ENCODE peak calls at places on chromosomes 16 and 17, in ten cellular contexts. One of them, this sample, is unnamed.

GRCh38 chr16:74463888-74464287 is 42.6 kb upstream of the CLEC18B start:
- DNase-seq in stimulated activated CD4-positive, alpha-beta T cell treated with anti-CD3 and anti-CD28 coated beads, Interleukin-4, amount 100 ng/mL, for 24 hours: no peak
- DNase-seq in NAMALWA: no peak
- DNase-seq in thoracic aorta: no peak
- DNase-seq in Kasumi-1: no peak
- DNase-seq in fibroblast of pulmonary artery: no peak
- DNase-seq in SHP77: no peak
- DNase-seq in NT2/D1: no peak
- DNase-seq in activated T-helper 1 cell treated with anti-CD3 and anti-CD28 coated beads, Interleukin-2, amount 50 U/mL, for 16 hours: no peak
- DNase-seq in tibial artery: no peak
- DNase-seq in this sample: no peak

GRCh38 chr16:80084614-80085013 is 456.2 kb upstream of the DYNLRB2 start:
- DNase-seq in stimulated activated CD4-positive, alpha-beta T cell treated with anti-CD3 and anti-CD28 coated beads, Interleukin-4, amount 100 ng/mL, for 24 hours: peak
- DNase-seq in NAMALWA: no peak
- DNase-seq in thoracic aorta: no peak
- DNase-seq in Kasumi-1: no peak
- DNase-seq in fibroblast of pulmonary artery: peak
- DNase-seq in SHP77: peak
- DNase-seq in NT2/D1: peak
- DNase-seq in activated T-helper 1 cell treated with anti-CD3 and anti-CD28 coated beads, Interleukin-2, amount 50 U/mL, for 16 hours: no peak
- DNase-seq in tibial artery: no peak
- DNase-seq in this sample: peak

GRCh38 chr17:7897090-7897489 is 8.5 kb downstream of the CHD3 start:
- DNase-seq in stimulated activated CD4-positive, alpha-beta T cell treated with anti-CD3 and anti-CD28 coated beads, Interleukin-4, amount 100 ng/mL, for 24 hours: no peak
- DNase-seq in NAMALWA: no peak
- DNase-seq in thoracic aorta: no peak
- DNase-seq in Kasumi-1: no peak
- DNase-seq in fibroblast of pulmonary artery: no peak
- DNase-seq in SHP77: no peak
- DNase-seq in NT2/D1: no peak
- DNase-seq in activated T-helper 1 cell treated with anti-CD3 and anti-CD28 coated beads, Interleukin-2, amount 50 U/mL, for 16 hours: no peak
- DNase-seq in tibial artery: no peak
- DNase-seq in this sample: no peak

GRCh38 chr17:40190197-40191021 is 13.1 kb downstream of the RAPGEFL1 start:
- DNase-seq in stimulated activated CD4-positive, alpha-beta T cell treated with anti-CD3 and anti-CD28 coated beads, Interleukin-4, amount 100 ng/mL, for 24 hours: peak
- DNase-seq in NAMALWA: peak
- DNase-seq in thoracic aorta: no peak
- DNase-seq in Kasumi-1: peak
- DNase-seq in fibroblast of pulmonary artery: no peak
- DNase-seq in SHP77: peak
- DNase-seq in NT2/D1: peak
- DNase-seq in activated T-helper 1 cell treated with anti-CD3 and anti-CD28 coated beads, Interleukin-2, amount 50 U/mL, for 16 hours: no peak
- DNase-seq in tibial artery: no peak
- DNase-seq in this sample: peak

GRCh38 chr17:32519769-32520701 is 33.2 kb downstream of the CDK5R1 start:
- DNase-seq in stimulated activated CD4-positive, alpha-beta T cell treated with anti-CD3 and anti-CD28 coated beads, Interleukin-4, amount 100 ng/mL, for 24 hours: peak
- DNase-seq in NAMALWA: no peak
- DNase-seq in thoracic aorta: no peak
- DNase-seq in Kasumi-1: no peak
- DNase-seq in fibroblast of pulmonary artery: no peak
- DNase-seq in SHP77: no peak
- DNase-seq in NT2/D1: no peak
- DNase-seq in activated T-helper 1 cell treated with anti-CD3 and anti-CD28 coated beads, Interleukin-2, amount 50 U/mL, for 16 hours: no peak
- DNase-seq in tibial artery: peak
- DNase-seq in this sample: peak

GRCh38 chr17:8436169-8436932 is 667 bp downstream of the NDEL1 start:
- DNase-seq in stimulated activated CD4-positive, alpha-beta T cell treated with anti-CD3 and anti-CD28 coated beads, Interleukin-4, amount 100 ng/mL, for 24 hours: peak
- DNase-seq in NAMALWA: peak
- DNase-seq in thoracic aorta: peak
- DNase-seq in Kasumi-1: peak
- DNase-seq in fibroblast of pulmonary artery: peak
- DNase-seq in SHP77: peak
- DNase-seq in NT2/D1: peak
- DNase-seq in activated T-helper 1 cell treated with anti-CD3 and anti-CD28 coated beads, Interleukin-2, amount 50 U/mL, for 16 hours: peak
- DNase-seq in tibial artery: peak
- DNase-seq in this sample: peak

GRCh38 chr17:55275894-55276804 is 11.4 kb downstream of the HLF start:
- DNase-seq in stimulated activated CD4-positive, alpha-beta T cell treated with anti-CD3 and anti-CD28 coated beads, Interleukin-4, amount 100 ng/mL, for 24 hours: no peak
- DNase-seq in NAMALWA: no peak
- DNase-seq in thoracic aorta: peak
- DNase-seq in Kasumi-1: no peak
- DNase-seq in fibroblast of pulmonary artery: no peak
- DNase-seq in SHP77: no peak
- DNase-seq in NT2/D1: no peak
- DNase-seq in activated T-helper 1 cell treated with anti-CD3 and anti-CD28 coated beads, Interleukin-2, amount 50 U/mL, for 16 hours: no peak
- DNase-seq in tibial artery: no peak
- DNase-seq in this sample: no peak

GRCh38 chr17:57577751-57578607 is 167.1 kb downstream of the CCDC182 start:
- DNase-seq in stimulated activated CD4-positive, alpha-beta T cell treated with anti-CD3 and anti-CD28 coated beads, Interleukin-4, amount 100 ng/mL, for 24 hours: no peak
- DNase-seq in NAMALWA: no peak
- DNase-seq in thoracic aorta: no peak
- DNase-seq in Kasumi-1: no peak
- DNase-seq in fibroblast of pulmonary artery: peak
- DNase-seq in SHP77: peak
- DNase-seq in NT2/D1: no peak
- DNase-seq in activated T-helper 1 cell treated with anti-CD3 and anti-CD28 coated beads, Interleukin-2, amount 50 U/mL, for 16 hours: no peak
- DNase-seq in tibial artery: no peak
- DNase-seq in this sample: no peak

GRCh38 chr17:8141046-8141445 is 11.2 kb downstream of the PER1 start:
- DNase-seq in stimulated activated CD4-positive, alpha-beta T cell treated with anti-CD3 and anti-CD28 coated beads, Interleukin-4, amount 100 ng/mL, for 24 hours: no peak
- DNase-seq in NAMALWA: no peak
- DNase-seq in thoracic aorta: no peak
- DNase-seq in Kasumi-1: no peak
- DNase-seq in fibroblast of pulmonary artery: no peak
- DNase-seq in SHP77: no peak
- DNase-seq in NT2/D1: no peak
- DNase-seq in activated T-helper 1 cell treated with anti-CD3 and anti-CD28 coated beads, Interleukin-2, amount 50 U/mL, for 16 hours: no peak
- DNase-seq in tibial artery: peak
- DNase-seq in this sample: no peak

GRCh38 chr16:47848481-47849109 is 307.2 kb downstream of the ABCC12 start:
- DNase-seq in stimulated activated CD4-positive, alpha-beta T cell treated with anti-CD3 and anti-CD28 coated beads, Interleukin-4, amount 100 ng/mL, for 24 hours: no peak
- DNase-seq in NAMALWA: no peak
- DNase-seq in thoracic aorta: no peak
- DNase-seq in Kasumi-1: no peak
- DNase-seq in fibroblast of pulmonary artery: peak
- DNase-seq in SHP77: no peak
- DNase-seq in NT2/D1: peak
- DNase-seq in activated T-helper 1 cell treated with anti-CD3 and anti-CD28 coated beads, Interleukin-2, amount 50 U/mL, for 16 hours: no peak
- DNase-seq in tibial artery: no peak
- DNase-seq in this sample: no peak

GRCh38 chr16:10039220-10040096 is 142.8 kb downstream of the GRIN2A start:
- DNase-seq in stimulated activated CD4-positive, alpha-beta T cell treated with anti-CD3 and anti-CD28 coated beads, Interleukin-4, amount 100 ng/mL, for 24 hours: no peak
- DNase-seq in NAMALWA: peak
- DNase-seq in thoracic aorta: no peak
- DNase-seq in Kasumi-1: no peak
- DNase-seq in fibroblast of pulmonary artery: no peak
- DNase-seq in SHP77: no peak
- DNase-seq in NT2/D1: peak
- DNase-seq in activated T-helper 1 cell treated with anti-CD3 and anti-CD28 coated beads, Interleukin-2, amount 50 U/mL, for 16 hours: no peak
- DNase-seq in tibial artery: no peak
- DNase-seq in this sample: no peak

GRCh38 chr16:896261-897199 is 74.3 kb downstream of the LMF1 start:
- DNase-seq in stimulated activated CD4-positive, alpha-beta T cell treated with anti-CD3 and anti-CD28 coated beads, Interleukin-4, amount 100 ng/mL, for 24 hours: no peak
- DNase-seq in NAMALWA: no peak
- DNase-seq in thoracic aorta: no peak
- DNase-seq in Kasumi-1: no peak
- DNase-seq in fibroblast of pulmonary artery: no peak
- DNase-seq in SHP77: no peak
- DNase-seq in NT2/D1: no peak
- DNase-seq in activated T-helper 1 cell treated with anti-CD3 and anti-CD28 coated beads, Interleukin-2, amount 50 U/mL, for 16 hours: no peak
- DNase-seq in tibial artery: no peak
- DNase-seq in this sample: no peak

GRCh38 chr17:48751172-48751571 is 22.6 kb upstream of the HOXB13 start:
- DNase-seq in stimulated activated CD4-positive, alpha-beta T cell treated with anti-CD3 and anti-CD28 coated beads, Interleukin-4, amount 100 ng/mL, for 24 hours: no peak
- DNase-seq in NAMALWA: no peak
- DNase-seq in thoracic aorta: no peak
- DNase-seq in Kasumi-1: no peak
- DNase-seq in fibroblast of pulmonary artery: no peak
- DNase-seq in SHP77: no peak
- DNase-seq in NT2/D1: no peak
- DNase-seq in activated T-helper 1 cell treated with anti-CD3 and anti-CD28 coated beads, Interleukin-2, amount 50 U/mL, for 16 hours: no peak
- DNase-seq in tibial artery: no peak
- DNase-seq in this sample: no peak

GRCh38 chr17:83084621-83085056 is 5.2 kb downstream of the METRNL start:
- DNase-seq in stimulated activated CD4-positive, alpha-beta T cell treated with anti-CD3 and anti-CD28 coated beads, Interleukin-4, amount 100 ng/mL, for 24 hours: no peak
- DNase-seq in NAMALWA: no peak
- DNase-seq in thoracic aorta: no peak
- DNase-seq in Kasumi-1: no peak
- DNase-seq in fibroblast of pulmonary artery: no peak
- DNase-seq in SHP77: no peak
- DNase-seq in NT2/D1: no peak
- DNase-seq in activated T-helper 1 cell treated with anti-CD3 and anti-CD28 coated beads, Interleukin-2, amount 50 U/mL, for 16 hours: no peak
- DNase-seq in tibial artery: no peak
- DNase-seq in this sample: no peak

GRCh38 chr17:27363322-27363721 is 69.4 kb downstream of the WSB1 start:
- DNase-seq in stimulated activated CD4-positive, alpha-beta T cell treated with anti-CD3 and anti-CD28 coated beads, Interleukin-4, amount 100 ng/mL, for 24 hours: no peak
- DNase-seq in NAMALWA: no peak
- DNase-seq in thoracic aorta: no peak
- DNase-seq in Kasumi-1: no peak
- DNase-seq in fibroblast of pulmonary artery: no peak
- DNase-seq in SHP77: no peak
- DNase-seq in NT2/D1: no peak
- DNase-seq in activated T-helper 1 cell treated with anti-CD3 and anti-CD28 coated beads, Interleukin-2, amount 50 U/mL, for 16 hours: no peak
- DNase-seq in tibial artery: no peak
- DNase-seq in this sample: no peak

GRCh38 chr17:40069751-40070643 is 7.2 kb downstream of the THRA start:
- DNase-seq in stimulated activated CD4-positive, alpha-beta T cell treated with anti-CD3 and anti-CD28 coated beads, Interleukin-4, amount 100 ng/mL, for 24 hours: peak
- DNase-seq in NAMALWA: peak
- DNase-seq in thoracic aorta: no peak
- DNase-seq in Kasumi-1: peak
- DNase-seq in fibroblast of pulmonary artery: peak
- DNase-seq in SHP77: peak
- DNase-seq in NT2/D1: no peak
- DNase-seq in activated T-helper 1 cell treated with anti-CD3 and anti-CD28 coated beads, Interleukin-2, amount 50 U/mL, for 16 hours: no peak
- DNase-seq in tibial artery: no peak
- DNase-seq in this sample: peak

GRCh38 chr17:63945851-63946439 is 13.8 kb upstream of the CD79B start:
- DNase-seq in stimulated activated CD4-positive, alpha-beta T cell treated with anti-CD3 and anti-CD28 coated beads, Interleukin-4, amount 100 ng/mL, for 24 hours: no peak
- DNase-seq in NAMALWA: peak
- DNase-seq in thoracic aorta: no peak
- DNase-seq in Kasumi-1: no peak
- DNase-seq in fibroblast of pulmonary artery: no peak
- DNase-seq in SHP77: no peak
- DNase-seq in NT2/D1: no peak
- DNase-seq in activated T-helper 1 cell treated with anti-CD3 and anti-CD28 coated beads, Interleukin-2, amount 50 U/mL, for 16 hours: no peak
- DNase-seq in tibial artery: no peak
- DNase-seq in this sample: no peak

GRCh38 chr17:35709874-35710273 is 21.6 kb upstream of the RASL10B start:
- DNase-seq in stimulated activated CD4-positive, alpha-beta T cell treated with anti-CD3 and anti-CD28 coated beads, Interleukin-4, amount 100 ng/mL, for 24 hours: no peak
- DNase-seq in NAMALWA: no peak
- DNase-seq in thoracic aorta: no peak
- DNase-seq in Kasumi-1: no peak
- DNase-seq in fibroblast of pulmonary artery: peak
- DNase-seq in SHP77: no peak
- DNase-seq in NT2/D1: no peak
- DNase-seq in activated T-helper 1 cell treated with anti-CD3 and anti-CD28 coated beads, Interleukin-2, amount 50 U/mL, for 16 hours: no peak
- DNase-seq in tibial artery: no peak
- DNase-seq in this sample: no peak

GRCh38 chr16:4414187-4414909 is 2.0 kb downstream of the CORO7 start:
- DNase-seq in stimulated activated CD4-positive, alpha-beta T cell treated with anti-CD3 and anti-CD28 coated beads, Interleukin-4, amount 100 ng/mL, for 24 hours: peak
- DNase-seq in NAMALWA: peak
- DNase-seq in thoracic aorta: no peak
- DNase-seq in Kasumi-1: no peak
- DNase-seq in fibroblast of pulmonary artery: no peak
- DNase-seq in SHP77: peak
- DNase-seq in NT2/D1: no peak
- DNase-seq in activated T-helper 1 cell treated with anti-CD3 and anti-CD28 coated beads, Interleukin-2, amount 50 U/mL, for 16 hours: peak
- DNase-seq in tibial artery: no peak
- DNase-seq in this sample: peak

GRCh38 chr16:50599494-50599893 is 51.3 kb downstream of the NKD1 start:
- DNase-seq in stimulated activated CD4-positive, alpha-beta T cell treated with anti-CD3 and anti-CD28 coated beads, Interleukin-4, amount 100 ng/mL, for 24 hours: no peak
- DNase-seq in NAMALWA: no peak
- DNase-seq in thoracic aorta: no peak
- DNase-seq in Kasumi-1: no peak
- DNase-seq in fibroblast of pulmonary artery: no peak
- DNase-seq in SHP77: no peak
- DNase-seq in NT2/D1: no peak
- DNase-seq in activated T-helper 1 cell treated with anti-CD3 and anti-CD28 coated beads, Interleukin-2, amount 50 U/mL, for 16 hours: no peak
- DNase-seq in tibial artery: no peak
- DNase-seq in this sample: no peak

GRCh38 chr17:15463363-15463762 is 4.1 kb downstream of the CDRT4 start:
- DNase-seq in stimulated activated CD4-positive, alpha-beta T cell treated with anti-CD3 and anti-CD28 coated beads, Interleukin-4, amount 100 ng/mL, for 24 hours: no peak
- DNase-seq in NAMALWA: no peak
- DNase-seq in thoracic aorta: no peak
- DNase-seq in Kasumi-1: no peak
- DNase-seq in fibroblast of pulmonary artery: peak
- DNase-seq in SHP77: no peak
- DNase-seq in NT2/D1: no peak
- DNase-seq in activated T-helper 1 cell treated with anti-CD3 and anti-CD28 coated beads, Interleukin-2, amount 50 U/mL, for 16 hours: no peak
- DNase-seq in tibial artery: peak
- DNase-seq in this sample: no peak

GRCh38 chr16:67451704-67452435 is 20.9 kb downstream of the HSD11B2 start:
- DNase-seq in stimulated activated CD4-positive, alpha-beta T cell treated with anti-CD3 and anti-CD28 coated beads, Interleukin-4, amount 100 ng/mL, for 24 hours: no peak
- DNase-seq in NAMALWA: no peak
- DNase-seq in thoracic aorta: no peak
- DNase-seq in Kasumi-1: no peak
- DNase-seq in fibroblast of pulmonary artery: no peak
- DNase-seq in SHP77: no peak
- DNase-seq in NT2/D1: no peak
- DNase-seq in activated T-helper 1 cell treated with anti-CD3 and anti-CD28 coated beads, Interleukin-2, amount 50 U/mL, for 16 hours: no peak
- DNase-seq in tibial artery: no peak
- DNase-seq in this sample: no peak

GRCh38 chr16:57788252-57788841 is 13.9 kb downstream of the KIFC3 start:
- DNase-seq in stimulated activated CD4-positive, alpha-beta T cell treated with anti-CD3 and anti-CD28 coated beads, Interleukin-4, amount 100 ng/mL, for 24 hours: no peak
- DNase-seq in NAMALWA: no peak
- DNase-seq in thoracic aorta: no peak
- DNase-seq in Kasumi-1: no peak
- DNase-seq in fibroblast of pulmonary artery: no peak
- DNase-seq in SHP77: no peak
- DNase-seq in NT2/D1: no peak
- DNase-seq in activated T-helper 1 cell treated with anti-CD3 and anti-CD28 coated beads, Interleukin-2, amount 50 U/mL, for 16 hours: no peak
- DNase-seq in tibial artery: no peak
- DNase-seq in this sample: no peak

This sample was measured in activated naive CD4-positive, alpha-beta T cell treated with Interleukin-2 at 50 U/mL for 16 hours.